ENCODE peak calls at places on chromosomes 11 and 22, in four cellular contexts. C is activated CD4-positive, alpha-beta memory T cell treated with anti-CD3 and anti-CD28 coated beads, Interleukin-2, amount 10 ng/mL, durations not matched to agents 7 days and 5 days; M is IMR-90; X is hippocampal formation. T is an unnamed sample.

GRCh38 chr11:70861534-70861933 is 390.8 kb downstream of the SHANK2 start:
- DNase-seq in C (no peak), M (no peak), X (no peak), T (no peak)

GRCh38 chr11:47846998-47847397 is 1.2 kb downstream of the NUP160 start:
- DNase-seq in C (no peak), M (no peak), X (no peak), T (no peak)

GRCh38 chr22:26756675-26757293 is 99.4 kb downstream of the MIAT start:
- DNase-seq in C (peak; percentile 27), M (peak; percentile 36), X (peak; percentile 53), T (no peak)

GRCh38 chr11:131662310-131662709 is 291.9 kb downstream of the NTM start:
- DNase-seq in C (no peak), M (no peak), X (peak; percentile 49), T (no peak)

GRCh38 chr11:68043349-68044144 is 4.7 kb downstream of the TCIRG1 start:
- DNase-seq in C (no peak), M (peak; percentile 66), X (no peak), T (no peak)

GRCh38 chr11:72629266-72629665 is 45.0 kb downstream of the PDE2A start:
- DNase-seq in C (no peak), M (no peak), X (peak; percentile 60), T (no peak)

GRCh38 chr11:45455536-45455935 is 169.4 kb upstream of the SYT13 start:
- DNase-seq in C (no peak), M (no peak), X (no peak), T (no peak)

GRCh38 chr11:12086271-12087074 is 23.9 kb upstream of the MICAL2 start:
- DNase-seq in C (no peak), M (peak; percentile 97), X (no peak), T (no peak)

GRCh38 chr11:44610556-44610955 is 45.1 kb downstream of the CD82 start:
- DNase-seq in C (no peak), M (no peak), X (no peak), T (no peak)